ENCODE peak calls at places on chromosomes 5 and 9, in seven cellular contexts. One of them, this sample, is unnamed.

GRCh38 chr5:120155873-120156272 is 308.2 kb upstream of the PRR16 start:
- DNase-seq in H1: no peak
- DNase-seq in K562: no peak
- DNase-seq in HCT116: no peak
- DNase-seq in GM12878: no peak
- DNase-seq in HepG2: peak
- DNase-seq in SK-N-SH: no peak
- DNase-seq in this sample: no peak

GRCh38 chr5:52811067-52811749 is 23.5 kb downstream of the ITGA1 start:
- DNase-seq in K562: no peak
- DNase-seq in HepG2: no peak
- DNase-seq in GM12878: no peak
- DNase-seq in HCT116: no peak
- DNase-seq in SK-N-SH: no peak
- DNase-seq in H1: no peak
- DNase-seq in this sample: no peak

GRCh38 chr9:79360387-79361347 is 211.1 kb upstream of the TLE4 start:
- DNase-seq in SK-N-SH: no peak
- DNase-seq in HCT116: no peak
- DNase-seq in H1: no peak
- DNase-seq in K562: no peak
- DNase-seq in GM12878: no peak
- DNase-seq in HepG2: no peak
- DNase-seq in this sample: no peak

GRCh38 chr9:134433101-134433500 is 106.8 kb downstream of the RXRA start:
- DNase-seq in H1: no peak
- DNase-seq in HCT116: no peak
- DNase-seq in K562: no peak
- DNase-seq in GM12878: no peak
- DNase-seq in SK-N-SH: no peak
- DNase-seq in HepG2: no peak
- DNase-seq in this sample: no peak

GRCh38 chr9:5629312-5630037 is 568 bp downstream of the RIC1 start:
- DNase-seq in H1: no peak
- DNase-seq in K562: no peak
- DNase-seq in HepG2: no peak
- DNase-seq in SK-N-SH: peak
- DNase-seq in HCT116: no peak
- DNase-seq in GM12878: no peak
- DNase-seq in this sample: peak

GRCh38 chr9:131111854-131112311 is 13.5 kb upstream of the NUP214 start:
- DNase-seq in SK-N-SH: no peak
- DNase-seq in H1: no peak
- DNase-seq in GM12878: no peak
- DNase-seq in HCT116: no peak
- DNase-seq in HepG2: peak
- DNase-seq in K562: no peak
- DNase-seq in this sample: no peak

GRCh38 chr5:141155540-141156374 is 5.9 kb downstream of the PCDHB6 start:
- DNase-seq in H1: peak
- DNase-seq in GM12878: no peak
- DNase-seq in K562: no peak
- DNase-seq in HCT116: no peak
- DNase-seq in HepG2: no peak
- DNase-seq in SK-N-SH: no peak
- DNase-seq in this sample: peak

GRCh38 chr5:73387630-73388370 is 60.8 kb downstream of the FOXD1 start:
- DNase-seq in HepG2: no peak
- DNase-seq in H1: no peak
- DNase-seq in GM12878: peak
- DNase-seq in HCT116: no peak
- DNase-seq in K562: no peak
- DNase-seq in SK-N-SH: no peak
- DNase-seq in this sample: no peak

GRCh38 chr5:130845049-130845765 is 319.8 kb downstream of the HINT1 start:
- DNase-seq in HCT116: no peak
- DNase-seq in GM12878: no peak
- DNase-seq in HepG2: no peak
- DNase-seq in H1: no peak
- DNase-seq in K562: no peak
- DNase-seq in SK-N-SH: no peak
- DNase-seq in this sample: no peak

GRCh38 chr9:93319301-93319991 is 132.0 kb upstream of the FAM120A start:
- DNase-seq in H1: no peak
- DNase-seq in HepG2: no peak
- DNase-seq in SK-N-SH: peak
- DNase-seq in HCT116: no peak
- DNase-seq in GM12878: no peak
- DNase-seq in K562: no peak
- DNase-seq in this sample: no peak

GRCh38 chr5:148806520-148806931 is 19.9 kb upstream of the ADRB2 start:
- DNase-seq in K562: peak
- DNase-seq in HepG2: no peak
- DNase-seq in GM12878: no peak
- DNase-seq in H1: no peak
- DNase-seq in SK-N-SH: no peak
- DNase-seq in HCT116: no peak
- DNase-seq in this sample: no peak

GRCh38 chr5:157574456-157575095 is 999 bp downstream of the ADAM19 start:
- DNase-seq in SK-N-SH: no peak
- DNase-seq in K562: no peak
- DNase-seq in H1: no peak
- DNase-seq in HCT116: no peak
- DNase-seq in GM12878: no peak
- DNase-seq in HepG2: no peak
- DNase-seq in this sample: no peak

GRCh38 chr5:142433526-142434321 is 108.9 kb upstream of the SPRY4 start:
- DNase-seq in K562: no peak
- DNase-seq in HepG2: peak
- DNase-seq in H1: no peak
- DNase-seq in HCT116: no peak
- DNase-seq in SK-N-SH: no peak
- DNase-seq in GM12878: no peak
- DNase-seq in this sample: no peak

GRCh38 chr5:64514620-64515019 is 8.8 kb downstream of the RGS7BP start:
- DNase-seq in K562: no peak
- DNase-seq in HCT116: no peak
- DNase-seq in H1: no peak
- DNase-seq in HepG2: no peak
- DNase-seq in SK-N-SH: no peak
- DNase-seq in GM12878: no peak
- DNase-seq in this sample: no peak

GRCh38 chr5:96972599-96973334 is 36.9 kb downstream of the LNPEP start:
- DNase-seq in HepG2: no peak
- DNase-seq in SK-N-SH: no peak
- DNase-seq in K562: no peak
- DNase-seq in GM12878: no peak
- DNase-seq in HCT116: no peak
- DNase-seq in H1: no peak
- DNase-seq in this sample: no peak

GRCh38 chr5:132466453-132467291 is 23.9 kb downstream of the IRF1 start:
- DNase-seq in SK-N-SH: no peak
- DNase-seq in HCT116: no peak
- DNase-seq in GM12878: peak
- DNase-seq in K562: no peak
- DNase-seq in H1: no peak
- DNase-seq in HepG2: peak
- DNase-seq in this sample: peak

GRCh38 chr5:132471006-132471907 is 19.3 kb downstream of the IRF1 start:
- DNase-seq in HepG2: no peak
- DNase-seq in H1: no peak
- DNase-seq in K562: no peak
- DNase-seq in HCT116: no peak
- DNase-seq in GM12878: no peak
- DNase-seq in SK-N-SH: no peak
- DNase-seq in this sample: no peak

GRCh38 chr5:16544607-16545374 is 72.0 kb downstream of the RETREG1 start:
- DNase-seq in HepG2: no peak
- DNase-seq in K562: no peak
- DNase-seq in GM12878: no peak
- DNase-seq in H1: no peak
- DNase-seq in HCT116: no peak
- DNase-seq in SK-N-SH: no peak
- DNase-seq in this sample: no peak

GRCh38 chr5:149646564-149646963 is 65.3 kb downstream of the ARHGEF37 start:
- DNase-seq in SK-N-SH: peak
- DNase-seq in GM12878: no peak
- DNase-seq in K562: peak
- DNase-seq in HepG2: no peak
- DNase-seq in HCT116: no peak
- DNase-seq in H1: no peak
- DNase-seq in this sample: no peak

GRCh38 chr9:69882998-69883565 is 62.5 kb downstream of the CFAP95 start:
- DNase-seq in GM12878: no peak
- DNase-seq in SK-N-SH: no peak
- DNase-seq in K562: no peak
- DNase-seq in HepG2: no peak
- DNase-seq in HCT116: no peak
- DNase-seq in H1: no peak
- DNase-seq in this sample: no peak

GRCh38 chr9:69885931-69886330 is 65.3 kb downstream of the CFAP95 start:
- DNase-seq in H1: no peak
- DNase-seq in GM12878: no peak
- DNase-seq in HepG2: no peak
- DNase-seq in K562: no peak
- DNase-seq in SK-N-SH: no peak
- DNase-seq in HCT116: no peak
- DNase-seq in this sample: no peak

GRCh38 chr9:69888876-69889585 is 68.4 kb downstream of the CFAP95 start:
- DNase-seq in H1: no peak
- DNase-seq in HCT116: no peak
- DNase-seq in HepG2: no peak
- DNase-seq in K562: no peak
- DNase-seq in SK-N-SH: no peak
- DNase-seq in GM12878: no peak
- DNase-seq in this sample: no peak

GRCh38 chr9:69885474-69885929 is 64.9 kb downstream of the CFAP95 start:
- DNase-seq in GM12878: no peak
- DNase-seq in SK-N-SH: no peak
- DNase-seq in HepG2: no peak
- DNase-seq in HCT116: no peak
- DNase-seq in K562: no peak
- DNase-seq in H1: no peak
- DNase-seq in this sample: peak
- TF ChIP-seq JUND in GM12878: no peak
- TF ChIP-seq JUND in SK-N-SH: no peak
- TF ChIP-seq JUND in HepG2: no peak
- TF ChIP-seq JUND in HCT116: no peak
- TF ChIP-seq JUND in K562: no peak
- TF ChIP-seq JUND in H1: no peak
- TF ChIP-seq JUND in this sample: no peak

DNA sequence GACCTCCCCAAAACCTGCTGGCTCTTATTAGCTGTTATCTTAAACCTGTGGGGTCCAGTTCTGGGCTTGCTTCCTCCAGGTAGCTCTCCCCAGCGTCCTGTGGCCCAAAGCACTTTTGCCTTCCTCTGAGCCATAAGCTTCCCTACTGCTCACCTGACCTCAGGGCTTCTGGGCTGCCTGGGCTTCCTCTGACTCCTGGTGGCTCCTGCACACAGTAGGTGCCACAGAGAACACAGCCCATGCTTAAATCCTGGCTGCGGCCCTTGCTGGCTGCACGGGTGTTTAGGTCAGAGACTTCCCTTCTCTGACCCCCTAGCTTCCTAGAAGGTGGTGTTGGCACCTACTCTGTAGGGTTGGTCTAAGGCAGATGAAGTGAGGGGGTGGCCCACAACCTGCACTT is 2.5 kb downstream of the RALGDS start:
- DNase-seq in GM12878: no peak
- DNase-seq in HCT116: no peak
- DNase-seq in HepG2: no peak
- DNase-seq in SK-N-SH: no peak
- DNase-seq in K562: no peak
- DNase-seq in H1: no peak
- DNase-seq in this sample: no peak
- TF ChIP-seq JUND in GM12878: no peak
- TF ChIP-seq JUND in HCT116: no peak
- TF ChIP-seq JUND in HepG2: no peak
- TF ChIP-seq JUND in SK-N-SH: no peak
- TF ChIP-seq JUND in K562: no peak
- TF ChIP-seq JUND in H1: no peak
- TF ChIP-seq JUND in this sample: no peak

DNA sequence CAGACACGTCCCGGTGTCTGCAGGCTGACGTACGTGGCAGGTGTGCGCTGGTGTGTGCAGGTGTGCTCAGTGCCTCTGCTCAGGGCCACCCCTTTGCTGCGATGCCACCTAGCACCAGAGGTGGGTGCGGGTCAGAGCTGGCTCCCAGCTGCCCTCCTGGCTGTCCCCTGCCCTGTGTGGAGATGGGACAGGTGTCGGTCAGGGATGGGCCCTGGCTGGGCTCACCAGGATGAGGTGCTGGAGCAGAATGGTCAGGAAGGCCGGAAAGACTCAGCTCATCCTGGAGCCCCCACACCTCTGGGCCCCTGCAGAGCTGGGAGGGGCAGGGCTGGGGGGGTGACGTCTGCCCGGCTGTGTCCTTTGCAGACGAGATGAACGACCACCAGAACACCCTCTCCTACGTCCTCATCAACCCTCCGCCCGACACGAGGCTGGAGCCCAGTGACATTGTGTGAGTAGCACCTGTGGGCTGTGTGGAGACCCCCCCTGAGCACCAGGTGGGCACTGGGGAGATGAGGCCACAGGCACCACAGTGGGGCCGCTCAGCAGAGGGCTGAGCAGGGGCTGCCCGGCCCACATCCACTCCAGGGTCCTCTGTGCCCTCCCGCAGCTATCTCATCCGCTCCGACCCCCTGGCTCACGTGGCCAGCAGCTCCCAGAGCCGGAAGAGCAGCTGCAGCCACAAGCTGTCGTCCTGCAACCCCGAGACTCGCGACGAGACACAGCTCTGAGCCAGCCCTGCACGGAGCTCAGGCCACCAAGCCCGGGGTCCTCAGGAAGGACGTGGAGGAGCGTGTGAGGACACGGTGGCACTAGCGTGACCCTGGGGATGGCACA is 89.7 kb downstream of the KCNT1 start:
- DNase-seq in GM12878: no peak
- DNase-seq in SK-N-SH: no peak
- DNase-seq in HCT116: no peak
- DNase-seq in H1: no peak
- DNase-seq in K562: no peak
- DNase-seq in HepG2: no peak
- DNase-seq in this sample: no peak
- TF ChIP-seq JUND in GM12878: no peak
- TF ChIP-seq JUND in SK-N-SH: no peak
- TF ChIP-seq JUND in HCT116: no peak
- TF ChIP-seq JUND in H1: no peak
- TF ChIP-seq JUND in K562: no peak
- TF ChIP-seq JUND in HepG2: no peak
- TF ChIP-seq JUND in this sample: no peak

DNA sequence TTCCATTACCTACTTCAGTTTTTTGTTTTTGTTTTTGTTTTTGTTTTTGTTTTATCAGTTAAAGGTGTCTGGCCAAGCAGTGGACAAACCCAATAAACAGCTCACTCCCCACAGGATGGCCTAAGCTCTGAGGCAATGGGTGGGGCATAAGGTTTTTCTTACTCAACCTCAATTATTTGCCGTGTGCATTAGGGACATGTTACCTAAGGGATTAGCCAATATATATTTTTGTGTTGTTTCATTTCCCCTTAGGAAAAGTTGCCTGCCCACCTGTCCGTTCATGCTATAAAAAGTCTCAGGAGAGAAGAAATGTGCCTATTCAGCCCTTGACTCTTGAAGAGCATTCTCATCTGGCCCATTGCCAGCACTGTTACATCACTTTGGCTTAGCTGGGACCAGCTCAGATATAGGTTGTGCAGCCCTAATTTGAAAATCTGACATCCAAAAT is 7.3 kb downstream of the SH3RF2 start:
- DNase-seq in SK-N-SH: no peak
- DNase-seq in K562: no peak
- DNase-seq in HepG2: no peak
- DNase-seq in GM12878: no peak
- DNase-seq in HCT116: peak
- DNase-seq in H1: no peak
- DNase-seq in this sample: peak
- TF ChIP-seq JUND in SK-N-SH: no peak
- TF ChIP-seq JUND in K562: no peak
- TF ChIP-seq JUND in HepG2: no peak
- TF ChIP-seq JUND in GM12878: no peak
- TF ChIP-seq JUND in HCT116: no peak
- TF ChIP-seq JUND in H1: no peak
- TF ChIP-seq JUND in this sample: no peak

This sample was measured in T47D.